ENCODE peak calls at places on chromosomes 1 and 21, in four cellular contexts. One of them, this sample, is unnamed.

GRCh38 chr1:5164155-5164554 is 509.7 kb downstream of the AJAP1 start:
- DNase-seq in HepG2: no peak
- DNase-seq in HCT116: no peak
- DNase-seq in K562: no peak
- DNase-seq in this sample: no peak

GRCh38 chr1:8474369-8474768 is 156.5 kb downstream of the SLC45A1 start:
- DNase-seq in K562: no peak
- DNase-seq in HepG2: no peak
- DNase-seq in HCT116: no peak
- DNase-seq in this sample: no peak

GRCh38 chr1:193626695-193627094 is 440.3 kb upstream of the B3GALT2 start:
- DNase-seq in HCT116: no peak
- DNase-seq in HepG2: no peak
- DNase-seq in K562: no peak
- DNase-seq in this sample: no peak

GRCh38 chr1:1894354-1895049 is 3.6 kb upstream of the GNB1 start:
- DNase-seq in HepG2: no peak
- DNase-seq in K562: no peak
- DNase-seq in HCT116: no peak
- DNase-seq in this sample: no peak

GRCh38 chr1:212557739-212558664 is 50.6 kb upstream of the ATF3 start:
- DNase-seq in HCT116: no peak
- DNase-seq in K562: peak
- DNase-seq in HepG2: no peak
- DNase-seq in this sample: no peak

GRCh38 chr1:84253891-84254290 is 47.6 kb upstream of the SAMD13 start:
- DNase-seq in HCT116: peak
- DNase-seq in K562: no peak
- DNase-seq in HepG2: peak
- DNase-seq in this sample: peak

GRCh38 chr1:52672946-52673345 is 25.2 kb downstream of the COA7 start:
- DNase-seq in HCT116: no peak
- DNase-seq in K562: no peak
- DNase-seq in HepG2: no peak
- DNase-seq in this sample: no peak

GRCh38 chr1:228265167-228265566 is 57.3 kb downstream of the OBSCN start:
- DNase-seq in HCT116: no peak
- DNase-seq in HepG2: no peak
- DNase-seq in K562: peak
- DNase-seq in this sample: no peak

GRCh38 chr1:36752891-36753361 is 270.2 kb upstream of the CSF3R start:
- DNase-seq in HepG2: peak
- DNase-seq in K562: no peak
- DNase-seq in HCT116: no peak
- DNase-seq in this sample: no peak

GRCh38 chr1:112296908-112297307 is 99.1 kb upstream of the CTTNBP2NL start:
- DNase-seq in HepG2: no peak
- DNase-seq in K562: no peak
- DNase-seq in HCT116: no peak
- DNase-seq in this sample: no peak

GRCh38 chr1:19250629-19251304 is 557 bp downstream of the EMC1 start:
- DNase-seq in HepG2: peak
- DNase-seq in K562: peak
- DNase-seq in HCT116: no peak
- DNase-seq in this sample: no peak

GRCh38 chr1:245876586-245876985 is 630.5 kb downstream of the SMYD3 start:
- DNase-seq in K562: no peak
- DNase-seq in HCT116: no peak
- DNase-seq in HepG2: no peak
- DNase-seq in this sample: no peak

GRCh38 chr1:59116920-59117542 is 179.9 kb upstream of the FGGY start:
- DNase-seq in HCT116: no peak
- DNase-seq in HepG2: no peak
- DNase-seq in K562: no peak
- DNase-seq in this sample: no peak

GRCh38 chr1:151164732-151165280 is 896 bp downstream of the LYSMD1 start:
- DNase-seq in K562: no peak
- DNase-seq in HepG2: peak
- DNase-seq in HCT116: no peak
- DNase-seq in this sample: no peak

GRCh38 chr1:176858421-176858916 is 306.0 kb downstream of the ASTN1 start:
- DNase-seq in HCT116: no peak
- DNase-seq in K562: no peak
- DNase-seq in HepG2: no peak
- DNase-seq in this sample: no peak

GRCh38 chr21:29245104-29245643 is 53.5 kb upstream of the BACH1 start:
- DNase-seq in HCT116: no peak
- DNase-seq in K562: no peak
- DNase-seq in HepG2: no peak
- DNase-seq in this sample: no peak

GRCh38 chr1:228018961-228019721 is 12.3 kb downstream of the WNT3A start:
- DNase-seq in K562: no peak
- DNase-seq in HCT116: no peak
- DNase-seq in HepG2: no peak
- DNase-seq in this sample: no peak

GRCh38 chr1:175548774-175549173 is 194.6 kb downstream of the TNR start:
- DNase-seq in K562: no peak
- DNase-seq in HCT116: no peak
- DNase-seq in HepG2: no peak
- DNase-seq in this sample: no peak

GRCh38 chr21:17799414-17800164 is 19.6 kb downstream of the C21orf91 start:
- DNase-seq in K562: no peak
- DNase-seq in HCT116: no peak
- DNase-seq in HepG2: no peak
- DNase-seq in this sample: no peak

GRCh38 chr1:246497331-246497915 is 9.7 kb downstream of the SMYD3 start:
- DNase-seq in HepG2: peak
- DNase-seq in HCT116: peak
- DNase-seq in K562: peak
- DNase-seq in this sample: peak

GRCh38 chr21:44038063-44038462 is 26.0 kb downstream of the TRAPPC10 start:
- DNase-seq in HepG2: no peak
- DNase-seq in HCT116: no peak
- DNase-seq in K562: no peak
- DNase-seq in this sample: no peak

GRCh38 chr1:54887665-54888071 is 673 bp upstream of the DHCR24 start:
- DNase-seq in K562: no peak
- DNase-seq in HCT116: no peak
- DNase-seq in HepG2: no peak
- DNase-seq in this sample: no peak

GRCh38 chr1:228160201-228160761 is 5.3 kb upstream of the IBA57 start:
- DNase-seq in HCT116: no peak
- DNase-seq in HepG2: no peak
- DNase-seq in K562: no peak
- DNase-seq in this sample: no peak

GRCh38 chr1:164602480-164603093 is 43.6 kb downstream of the PBX1 start:
- DNase-seq in HCT116: no peak
- DNase-seq in K562: no peak
- DNase-seq in HepG2: no peak
- DNase-seq in this sample: no peak

GRCh38 chr1:15951341-15952153 is 24.4 kb downstream of the ZBTB17 start:
- DNase-seq in K562: peak
- DNase-seq in HepG2: no peak
- DNase-seq in HCT116: no peak
- DNase-seq in this sample: no peak

GRCh38 chr1:172588296-172589291 is 55.6 kb downstream of the SUCO start:
- DNase-seq in HCT116: peak
- DNase-seq in HepG2: peak
- DNase-seq in K562: peak
- DNase-seq in this sample: no peak

GRCh38 chr1:180283098-180283497 is 53.0 kb downstream of the LHX4 start:
- DNase-seq in K562: no peak
- DNase-seq in HepG2: no peak
- DNase-seq in HCT116: no peak
- DNase-seq in this sample: no peak

GRCh38 chr1:99993468-99993845 is 23.7 kb downstream of the SLC35A3 start:
- DNase-seq in HepG2: no peak
- DNase-seq in K562: no peak
- DNase-seq in HCT116: no peak
- DNase-seq in this sample: no peak

GRCh38 chr1:62882705-62883104 is 98.8 kb downstream of the ATG4C start:
- DNase-seq in HCT116: no peak
- DNase-seq in HepG2: no peak
- DNase-seq in K562: no peak
- DNase-seq in this sample: no peak

GRCh38 chr1:206986402-206986801 is 16.1 kb upstream of the FCAMR start:
- DNase-seq in HCT116: no peak
- DNase-seq in K562: no peak
- DNase-seq in HepG2: no peak
- DNase-seq in this sample: no peak

GRCh38 chr1:159817276-159818041 is 9.2 kb upstream of the SLAMF8 start:
- DNase-seq in K562: no peak
- DNase-seq in HepG2: peak
- DNase-seq in HCT116: no peak
- DNase-seq in this sample: peak

GRCh38 chr1:93701619-93702018 is 20.0 kb upstream of the BCAR3 start:
- DNase-seq in HCT116: peak
- DNase-seq in HepG2: peak
- DNase-seq in K562: no peak
- DNase-seq in this sample: peak

GRCh38 chr1:154869351-154870116 is 547 bp downstream of the KCNN3 start:
- DNase-seq in K562: no peak
- DNase-seq in HCT116: no peak
- DNase-seq in HepG2: no peak
- DNase-seq in this sample: no peak

GRCh38 chr1:167744901-167745300 is 23.1 kb downstream of the MPZL1 start:
- DNase-seq in K562: no peak
- DNase-seq in HCT116: no peak
- DNase-seq in HepG2: no peak
- DNase-seq in this sample: no peak

GRCh38 chr1:155479205-155479604 is 83.4 kb downstream of the ASH1L start:
- DNase-seq in HCT116: no peak
- DNase-seq in HepG2: no peak
- DNase-seq in K562: no peak
- DNase-seq in this sample: no peak

GRCh38 chr1:27630859-27631491 is 4.0 kb downstream of the FGR start:
- DNase-seq in HCT116: no peak
- DNase-seq in HepG2: no peak
- DNase-seq in K562: no peak
- DNase-seq in this sample: no peak

GRCh38 chr1:27633298-27633610 is 1.7 kb downstream of the FGR start:
- DNase-seq in HCT116: no peak
- DNase-seq in HepG2: no peak
- DNase-seq in K562: no peak
- DNase-seq in this sample: no peak

GRCh38 chr1:27634166-27634981 is 611 bp downstream of the FGR start:
- DNase-seq in HCT116: no peak
- DNase-seq in K562: peak
- DNase-seq in HepG2: no peak
- DNase-seq in this sample: no peak

GRCh38 chr1:27633640-27634165 is 1.3 kb downstream of the FGR start:
- DNase-seq in HepG2: no peak
- DNase-seq in K562: no peak
- DNase-seq in HCT116: no peak
- DNase-seq in this sample: no peak

DNA sequence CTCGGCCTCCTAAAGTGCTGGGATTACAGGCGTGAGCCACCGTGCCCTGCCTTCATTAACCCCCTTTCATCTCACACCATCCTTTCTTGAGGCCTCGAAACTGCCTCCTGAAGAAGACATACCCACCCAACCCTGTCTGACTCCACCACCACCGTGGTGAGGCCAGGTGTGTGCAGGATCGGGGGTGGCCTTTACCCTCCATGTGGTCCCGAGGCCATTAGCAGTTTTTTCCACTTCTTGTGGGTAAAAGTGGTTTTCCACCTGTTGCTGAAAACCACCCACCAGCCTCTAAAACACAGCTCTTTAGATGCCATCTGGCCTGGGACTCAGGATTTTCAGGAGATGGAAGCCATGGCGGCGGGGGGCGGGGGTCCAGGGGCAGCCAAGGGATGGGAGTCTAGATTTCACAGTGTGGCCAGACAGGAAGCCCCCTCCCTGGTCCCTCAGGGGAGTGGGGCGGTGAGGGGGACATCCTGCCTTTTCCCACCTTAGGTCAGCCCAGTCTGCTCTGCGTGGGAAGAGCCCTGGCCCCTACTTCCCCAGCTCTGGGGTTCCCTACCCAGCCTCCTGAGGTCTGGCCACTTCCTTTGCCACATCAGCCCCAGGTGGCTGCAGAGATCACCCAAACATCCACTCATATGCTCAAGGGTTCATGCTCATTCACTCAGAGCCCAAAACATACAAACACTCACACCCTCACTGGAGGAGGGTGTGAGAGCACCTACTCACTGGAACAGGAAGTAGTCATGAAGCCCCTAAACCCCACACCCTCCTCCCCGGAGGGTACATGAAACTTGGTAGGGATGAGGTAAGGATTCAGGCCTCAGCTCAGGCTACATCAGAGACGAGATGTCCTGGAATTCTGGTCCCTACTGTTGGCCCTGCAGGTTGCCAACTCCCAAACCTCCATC is 2.3 kb downstream of the FGR start:
- DNase-seq in HepG2: no peak
- DNase-seq in K562: no peak
- DNase-seq in HCT116: no peak
- DNase-seq in this sample: no peak
- TF ChIP-seq TCF7L2 in HepG2: no peak
- TF ChIP-seq TCF7L2 in K562: no peak
- TF ChIP-seq TCF7L2 in HCT116: no peak
- TF ChIP-seq TCF7L2 in this sample: no peak

GRCh38 chr1:243409284-243409683 is 153.4 kb downstream of the SDCCAG8 start:
- DNase-seq in HepG2: peak
- DNase-seq in K562: no peak
- DNase-seq in HCT116: no peak
- DNase-seq in this sample: no peak
- TF ChIP-seq TCF7L2 in HepG2: no peak
- TF ChIP-seq TCF7L2 in K562: no peak
- TF ChIP-seq TCF7L2 in HCT116: no peak
- TF ChIP-seq TCF7L2 in this sample: no peak

DNA sequence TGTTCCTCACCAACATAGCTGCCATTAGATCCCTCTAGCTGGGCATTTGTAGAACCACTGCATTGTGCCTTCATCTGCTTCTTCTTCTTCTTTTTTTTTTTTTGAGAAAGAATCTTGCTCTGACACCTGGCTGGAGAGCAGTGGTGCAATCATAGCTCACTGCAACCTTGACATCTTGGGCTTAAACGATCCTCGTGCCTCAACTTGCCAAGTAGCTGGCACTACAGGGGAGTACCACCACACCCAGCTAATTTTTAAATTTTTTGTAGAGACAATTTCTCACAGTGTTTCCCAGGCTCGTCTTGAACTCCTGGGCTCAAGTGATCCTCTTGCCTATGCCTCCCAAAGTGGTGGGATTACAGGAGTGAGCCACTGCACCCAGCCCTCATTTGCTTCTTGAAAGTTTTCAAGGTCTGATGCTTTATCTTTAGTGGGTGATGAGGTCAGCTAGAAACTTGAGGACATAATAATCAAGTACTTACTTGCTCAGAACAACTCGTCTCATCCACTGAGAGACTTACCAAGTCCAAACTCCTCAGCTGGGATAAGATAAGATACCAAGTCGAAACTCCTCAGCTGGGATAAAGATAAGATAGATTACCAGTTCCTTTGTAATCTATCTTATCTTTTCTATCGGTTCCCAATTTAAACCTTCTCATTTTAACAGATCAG is 71.5 kb downstream of the MACF1 start:
- DNase-seq in HCT116: no peak
- DNase-seq in K562: no peak
- DNase-seq in HepG2: no peak
- DNase-seq in this sample: no peak
- TF ChIP-seq TCF7L2 in HCT116: no peak
- TF ChIP-seq TCF7L2 in K562: no peak
- TF ChIP-seq TCF7L2 in HepG2: no peak
- TF ChIP-seq TCF7L2 in this sample: no peak

GRCh38 chr1:95384570-95384969 is 150.6 kb downstream of the RWDD3 start:
- DNase-seq in HCT116: no peak
- DNase-seq in HepG2: peak
- DNase-seq in K562: peak
- DNase-seq in this sample: no peak
- TF ChIP-seq TCF7L2 in HCT116: peak
- TF ChIP-seq TCF7L2 in HepG2: no peak
- TF ChIP-seq TCF7L2 in K562: no peak
- TF ChIP-seq TCF7L2 in this sample: no peak

This sample was measured in Panc1.